ENCODE peak calls at places on chromosome 20, in five cellular contexts. A, B, V, L and N are unnamed samples.

GRCh38 chr20:34643919-34644318 is 33.0 kb downstream of the PIGU start:
- DNase-seq in A (peak), B (peak), V (peak), L (no peak), N (peak)

GRCh38 chr20:64149141-64149540 is 15.1 kb upstream of the MYT1 start:
- DNase-seq in A (no peak), B (no peak), V (no peak), L (no peak), N (no peak)

GRCh38 chr20:21693322-21693721 is 12.1 kb upstream of the PAX1 start:
- DNase-seq in A (no peak), B (no peak), V (no peak), L (no peak), N (no peak)

GRCh38 chr20:5207138-5207537 is 80.3 kb downstream of the CDS2 start:
- DNase-seq in A (no peak), B (no peak), V (no peak), L (no peak), N (no peak)

GRCh38 chr20:36496707-36497669 is 44.3 kb upstream of the MYL9 start:
- DNase-seq in A (no peak), B (no peak), V (no peak), L (no peak), N (no peak)

GRCh38 chr20:41733151-41733550 is 115.0 kb upstream of the CHD6 start:
- DNase-seq in A (peak), B (no peak), V (peak), L (no peak), N (no peak)

GRCh38 chr20:21090112-21090737 is 15.9 kb downstream of the LINC00237 start:
- DNase-seq in A (no peak), B (no peak), V (no peak), L (no peak), N (no peak)

GRCh38 chr20:63536241-63536977 is 767 bp downstream of the PTK6 start:
- DNase-seq in A (peak), B (no peak), V (peak), L (no peak), N (peak)

GRCh38 chr20:4435671-4436070 is 286.0 kb upstream of the PRND start:
- DNase-seq in A (no peak), B (no peak), V (no peak), L (no peak), N (no peak)

GRCh38 chr20:51029963-51030930 is 7.3 kb upstream of the KCNG1 start:
- DNase-seq in A (peak), B (no peak), V (peak), L (no peak), N (no peak)

GRCh38 chr20:58702859-58703648 is 10.5 kb downstream of the NPEPL1 start:
- DNase-seq in A (no peak), B (no peak), V (no peak), L (no peak), N (no peak)

GRCh38 chr20:59667981-59668515 is 63.7 kb downstream of the PHACTR3 start:
- DNase-seq in A (no peak), B (no peak), V (no peak), L (no peak), N (no peak)

GRCh38 chr20:16708590-16708989 is 21.2 kb upstream of the SNRPB2 start:
- DNase-seq in A (no peak), B (no peak), V (no peak), L (no peak), N (no peak)

GRCh38 chr20:62834967-62835730 is 18.3 kb downstream of the COL9A3 start:
- DNase-seq in A (no peak), B (no peak), V (no peak), L (no peak), N (no peak)

GRCh38 chr20:19098806-19099578 is 113.5 kb upstream of the SLC24A3 start:
- DNase-seq in A (no peak), B (no peak), V (no peak), L (no peak), N (no peak)

GRCh38 chr20:50726955-50727791 is 4.2 kb upstream of the PARD6B start:
- DNase-seq in A (peak), B (no peak), V (no peak), L (no peak), N (no peak)

GRCh38 chr20:6769953-6770831 is 2.7 kb downstream of the BMP2 start:
- DNase-seq in A (no peak), B (no peak), V (peak), L (no peak), N (peak)

GRCh38 chr20:17676942-17677341 is 5.1 kb downstream of the RRBP1 start:
- DNase-seq in A (peak), B (no peak), V (peak), L (no peak), N (no peak)

GRCh38 chr20:23507346-23507745 is 16.4 kb downstream of the CST8 start:
- DNase-seq in A (no peak), B (no peak), V (no peak), L (no peak), N (no peak)

GRCh38 chr20:63223121-63223825 is 7.3 kb upstream of the YTHDF1 start:
- DNase-seq in A (peak), B (no peak), V (peak), L (no peak), N (peak)

GRCh38 chr20:11050350-11050749 is 376.6 kb upstream of the JAG1 start:
- DNase-seq in A (no peak), B (no peak), V (no peak), L (no peak), N (no peak)
- TF ChIP-seq CTCF in A (no peak), B (no peak), V (no peak), L (no peak), N (no peak)

GRCh38 chr20:53874104-53874503 is 196.3 kb downstream of the BCAS1 start:
- DNase-seq in A (no peak), B (no peak), V (no peak), L (no peak), N (no peak)

GRCh38 chr20:53872561-53873248 is 197.7 kb downstream of the BCAS1 start:
- DNase-seq in A (no peak), B (no peak), V (peak), L (no peak), N (no peak)

GRCh38 chr20:53872081-53872541 is 198.3 kb downstream of the BCAS1 start:
- DNase-seq in A (no peak), B (no peak), V (peak), L (no peak), N (no peak)

GRCh38 chr20:53874706-53875105 is 195.7 kb downstream of the BCAS1 start:
- DNase-seq in A (no peak), B (no peak), V (no peak), L (no peak), N (no peak)

DNA sequence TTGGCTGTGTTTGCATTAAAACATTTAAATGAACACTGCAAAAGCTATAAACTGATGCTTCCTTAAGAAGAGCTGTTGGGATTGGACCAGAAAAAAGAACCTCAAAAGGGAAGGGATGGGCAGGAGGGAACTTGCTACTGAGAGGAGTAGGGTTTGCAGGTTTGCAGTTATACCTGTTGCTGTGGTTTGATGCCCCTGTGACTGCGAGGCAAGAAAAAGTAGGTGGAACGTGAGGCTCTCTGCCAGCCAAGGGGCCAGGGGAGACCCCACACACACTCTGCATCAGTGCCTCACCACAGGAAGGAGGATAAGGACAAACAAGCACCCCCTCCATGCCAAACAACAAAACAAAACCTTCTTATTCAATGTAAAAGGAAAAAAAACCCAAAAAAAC is 197.1 kb downstream of the BCAS1 start:
- DNase-seq in A (no peak), B (no peak), V (no peak), L (no peak), N (no peak)
- H3K4me3 ChIP-seq in A (no peak), B (no peak), V (no peak), L (peak), N (no peak)

GRCh38 chr20:44207066-44207723 is 3.4 kb downstream of the OSER1 start:
- DNase-seq in A (no peak), B (no peak), V (peak), L (no peak), N (no peak)

GRCh38 chr20:44208165-44208564 is 2.4 kb downstream of the OSER1 start:
- DNase-seq in A (no peak), B (no peak), V (no peak), L (no peak), N (no peak)

GRCh38 chr20:44209691-44210421 is 715 bp downstream of the OSER1 start:
- DNase-seq in A (peak), B (no peak), V (peak), L (no peak), N (no peak)

GRCh38 chr20:44210422-44211176 is at the start of gene OSER1:
- DNase-seq in A (peak), B (peak), V (peak), L (peak), N (peak)

DNA sequence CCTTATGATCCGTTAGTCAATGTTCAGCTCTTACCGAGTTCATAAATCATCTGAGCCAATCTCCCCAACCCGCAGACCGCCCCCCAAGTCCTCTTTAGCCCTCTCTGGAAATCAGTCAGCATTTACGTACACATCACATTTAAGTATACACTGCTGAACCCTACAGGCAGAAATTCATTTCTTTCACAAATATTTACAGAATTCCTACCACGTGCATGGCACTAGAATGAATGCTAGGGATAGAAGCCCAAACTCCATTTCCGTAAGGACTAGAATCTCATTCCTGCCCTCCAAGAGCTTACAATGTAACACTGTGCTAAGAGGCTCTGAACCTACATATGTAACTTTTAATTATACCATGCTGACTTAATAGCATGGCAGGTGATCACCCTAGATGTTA is 1.8 kb downstream of the OSER1 start:
- DNase-seq in A (peak), B (no peak), V (peak), L (no peak), N (no peak)
- TF ChIP-seq CTCF in A (no peak), B (no peak), V (no peak), L (no peak), N (no peak)

DNA sequence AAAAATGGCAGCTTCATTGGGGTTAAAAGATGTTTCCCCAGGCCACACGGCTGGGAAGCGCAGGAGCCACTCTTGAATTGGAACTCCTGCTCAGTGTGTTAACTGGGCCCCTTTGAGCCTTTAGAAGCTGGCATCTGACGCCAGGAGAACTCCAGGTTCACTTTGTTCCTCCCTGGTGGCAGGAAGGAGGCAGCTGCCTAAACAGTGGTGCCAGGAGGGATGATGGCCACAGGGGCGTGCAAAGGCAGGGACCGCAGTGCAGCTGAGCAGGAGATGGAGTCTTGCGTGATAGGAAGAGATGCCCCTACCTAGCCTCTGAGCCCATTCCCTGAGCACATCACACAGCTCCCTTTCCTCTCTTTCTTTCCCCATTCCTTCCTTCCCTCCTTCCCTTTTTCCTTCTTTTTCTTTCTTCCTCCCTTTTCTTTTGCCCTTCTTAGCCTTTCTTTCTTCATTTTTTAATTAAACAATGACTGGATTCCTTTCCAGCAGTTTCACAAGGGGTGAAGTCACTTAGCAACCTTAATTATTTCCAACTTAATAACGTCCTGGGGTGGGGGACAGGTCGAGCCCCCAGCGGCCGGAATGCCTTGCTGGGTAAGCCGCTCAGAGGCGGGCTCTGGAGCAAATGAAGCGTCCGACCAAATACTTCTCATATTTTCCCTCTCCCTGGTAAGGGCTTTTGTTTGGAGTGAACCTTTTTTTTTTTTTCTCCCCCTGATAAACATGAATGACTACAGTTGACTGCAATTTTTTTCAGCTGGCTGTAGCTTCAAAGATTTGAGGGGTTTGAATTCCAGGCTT is 20.8 kb upstream of the BMP7 start:
- DNase-seq in A (no peak), B (no peak), V (no peak), L (no peak), N (no peak)
- H3K4me3 ChIP-seq in A (no peak), B (no peak), V (no peak), L (no peak), N (no peak)

DNA sequence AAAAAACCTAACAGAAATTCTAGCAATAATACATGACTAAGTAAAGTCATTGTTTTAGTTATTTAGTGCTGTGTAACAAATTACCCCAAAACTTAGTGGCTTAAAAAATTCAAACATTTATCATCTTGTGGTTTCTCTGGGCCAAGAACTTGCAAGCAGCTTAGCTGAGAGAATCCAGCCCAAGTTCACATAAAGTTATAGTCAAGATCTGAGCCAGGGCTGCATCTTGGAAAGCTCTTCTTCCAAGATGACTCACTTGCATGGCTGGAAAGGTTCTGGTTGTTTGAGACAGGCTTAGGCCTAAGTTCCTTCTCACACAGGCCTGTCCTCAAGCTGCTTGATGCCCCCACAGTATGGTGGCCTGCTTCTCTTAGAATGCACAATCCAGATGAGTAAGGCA is 217.8 kb upstream of the TSHZ2 start:
- DNase-seq in A (peak), B (no peak), V (no peak), L (no peak), N (peak)
- TF ChIP-seq CTCF in A (no peak), B (no peak), V (no peak), L (no peak), N (no peak)